ENCODE peak calls at places on chromosome 6, in seven cellular contexts. One of them, this sample, is unnamed.

GRCh38 chr6:170291271-170292110 is 613 bp upstream of the DLL1 start:
- DNase-seq in nephron progenitor cell: peak; percentile 76
- DNase-seq in activated CD8-positive, alpha-beta T cell treated with anti-CD3 and anti-CD28 coated beads for 36 hours: peak; percentile 68
- DNase-seq in mesothelial cell of epicardium: no peak
- DNase-seq in fibroblast of lung: no peak
- DNase-seq in heart left ventricle: peak; percentile 79
- DNase-seq in tibial artery: peak; percentile 63
- DNase-seq in this sample: peak; percentile 69

GRCh38 chr6:21885532-21886089 is 292.1 kb downstream of the SOX4 start:
- DNase-seq in tibial artery: peak; percentile 47
- DNase-seq in activated CD8-positive, alpha-beta T cell treated with anti-CD3 and anti-CD28 coated beads for 36 hours: no peak
- DNase-seq in mesothelial cell of epicardium: no peak
- DNase-seq in heart left ventricle: peak; percentile 67
- DNase-seq in nephron progenitor cell: peak; percentile 59
- DNase-seq in fibroblast of lung: peak; percentile 97
- DNase-seq in this sample: no peak

GRCh38 chr6:11755725-11756124 is 22.9 kb downstream of the ADTRP start:
- DNase-seq in mesothelial cell of epicardium: no peak
- DNase-seq in nephron progenitor cell: no peak
- DNase-seq in tibial artery: no peak
- DNase-seq in heart left ventricle: no peak
- DNase-seq in activated CD8-positive, alpha-beta T cell treated with anti-CD3 and anti-CD28 coated beads for 36 hours: no peak
- DNase-seq in fibroblast of lung: no peak
- DNase-seq in this sample: no peak

GRCh38 chr6:41715779-41716515 is 19.5 kb downstream of the TFEB start:
- DNase-seq in activated CD8-positive, alpha-beta T cell treated with anti-CD3 and anti-CD28 coated beads for 36 hours: peak; percentile 46
- DNase-seq in tibial artery: no peak
- DNase-seq in heart left ventricle: peak; percentile 15
- DNase-seq in nephron progenitor cell: no peak
- DNase-seq in mesothelial cell of epicardium: no peak
- DNase-seq in fibroblast of lung: no peak
- DNase-seq in this sample: no peak

GRCh38 chr6:13445005-13445743 is 42.2 kb downstream of the GFOD1 start:
- DNase-seq in nephron progenitor cell: peak; percentile 38
- DNase-seq in heart left ventricle: peak; percentile 74
- DNase-seq in tibial artery: no peak
- DNase-seq in activated CD8-positive, alpha-beta T cell treated with anti-CD3 and anti-CD28 coated beads for 36 hours: peak; percentile 39
- DNase-seq in mesothelial cell of epicardium: peak; percentile 84
- DNase-seq in fibroblast of lung: peak; percentile 51
- DNase-seq in this sample: no peak

GRCh38 chr6:36701401-36701991 is 3.9 kb downstream of the RAB44 start:
- DNase-seq in fibroblast of lung: no peak
- DNase-seq in mesothelial cell of epicardium: no peak
- DNase-seq in heart left ventricle: no peak
- DNase-seq in nephron progenitor cell: no peak
- DNase-seq in tibial artery: no peak
- DNase-seq in activated CD8-positive, alpha-beta T cell treated with anti-CD3 and anti-CD28 coated beads for 36 hours: no peak
- DNase-seq in this sample: no peak

GRCh38 chr6:65004283-65004682 is 702.7 kb downstream of the EYS start:
- DNase-seq in fibroblast of lung: no peak
- DNase-seq in tibial artery: no peak
- DNase-seq in nephron progenitor cell: no peak
- DNase-seq in activated CD8-positive, alpha-beta T cell treated with anti-CD3 and anti-CD28 coated beads for 36 hours: no peak
- DNase-seq in heart left ventricle: no peak
- DNase-seq in mesothelial cell of epicardium: no peak
- DNase-seq in this sample: no peak

GRCh38 chr6:5333653-5334052 is 72.3 kb downstream of the FARS2 start:
- DNase-seq in mesothelial cell of epicardium: no peak
- DNase-seq in tibial artery: no peak
- DNase-seq in activated CD8-positive, alpha-beta T cell treated with anti-CD3 and anti-CD28 coated beads for 36 hours: no peak
- DNase-seq in heart left ventricle: no peak
- DNase-seq in nephron progenitor cell: no peak
- DNase-seq in fibroblast of lung: peak; percentile 70
- DNase-seq in this sample: no peak

GRCh38 chr6:44966449-44967091 is 361.6 kb upstream of the RUNX2 start:
- DNase-seq in tibial artery: no peak
- DNase-seq in fibroblast of lung: peak; percentile 97
- DNase-seq in nephron progenitor cell: no peak
- DNase-seq in heart left ventricle: no peak
- DNase-seq in mesothelial cell of epicardium: no peak
- DNase-seq in activated CD8-positive, alpha-beta T cell treated with anti-CD3 and anti-CD28 coated beads for 36 hours: no peak
- DNase-seq in this sample: no peak

GRCh38 chr6:71079707-71080106 is 122.8 kb upstream of the B3GAT2 start:
- DNase-seq in heart left ventricle: no peak
- DNase-seq in fibroblast of lung: peak; percentile 62
- DNase-seq in tibial artery: no peak
- DNase-seq in mesothelial cell of epicardium: no peak
- DNase-seq in activated CD8-positive, alpha-beta T cell treated with anti-CD3 and anti-CD28 coated beads for 36 hours: no peak
- DNase-seq in nephron progenitor cell: no peak
- DNase-seq in this sample: no peak

GRCh38 chr6:115947964-115948541 is 112.6 kb downstream of the FRK start:
- DNase-seq in nephron progenitor cell: no peak
- DNase-seq in tibial artery: no peak
- DNase-seq in activated CD8-positive, alpha-beta T cell treated with anti-CD3 and anti-CD28 coated beads for 36 hours: no peak
- DNase-seq in mesothelial cell of epicardium: no peak
- DNase-seq in fibroblast of lung: no peak
- DNase-seq in heart left ventricle: no peak
- DNase-seq in this sample: no peak

GRCh38 chr6:40719671-40720374 is 132.7 kb upstream of the LRFN2 start:
- DNase-seq in activated CD8-positive, alpha-beta T cell treated with anti-CD3 and anti-CD28 coated beads for 36 hours: peak; percentile 7
- DNase-seq in mesothelial cell of epicardium: no peak
- DNase-seq in heart left ventricle: no peak
- DNase-seq in fibroblast of lung: peak; percentile 55
- DNase-seq in tibial artery: peak; percentile 24
- DNase-seq in nephron progenitor cell: no peak
- DNase-seq in this sample: peak; percentile 17

GRCh38 chr6:47073125-47074110 is 31.3 kb upstream of the ADGRF1 start:
- DNase-seq in fibroblast of lung: no peak
- DNase-seq in mesothelial cell of epicardium: no peak
- DNase-seq in heart left ventricle: no peak
- DNase-seq in nephron progenitor cell: no peak
- DNase-seq in activated CD8-positive, alpha-beta T cell treated with anti-CD3 and anti-CD28 coated beads for 36 hours: no peak
- DNase-seq in tibial artery: no peak
- DNase-seq in this sample: no peak
- TF ChIP-seq CTCF in fibroblast of lung: no peak
- TF ChIP-seq CTCF in mesothelial cell of epicardium: peak; percentile 40
- TF ChIP-seq CTCF in heart left ventricle: no peak
- TF ChIP-seq CTCF in nephron progenitor cell: no peak
- TF ChIP-seq CTCF in activated CD8-positive, alpha-beta T cell treated with anti-CD3 and anti-CD28 coated beads for 36 hours: no peak
- TF ChIP-seq CTCF in tibial artery: no peak
- TF ChIP-seq CTCF in this sample: peak; percentile 64

DNA sequence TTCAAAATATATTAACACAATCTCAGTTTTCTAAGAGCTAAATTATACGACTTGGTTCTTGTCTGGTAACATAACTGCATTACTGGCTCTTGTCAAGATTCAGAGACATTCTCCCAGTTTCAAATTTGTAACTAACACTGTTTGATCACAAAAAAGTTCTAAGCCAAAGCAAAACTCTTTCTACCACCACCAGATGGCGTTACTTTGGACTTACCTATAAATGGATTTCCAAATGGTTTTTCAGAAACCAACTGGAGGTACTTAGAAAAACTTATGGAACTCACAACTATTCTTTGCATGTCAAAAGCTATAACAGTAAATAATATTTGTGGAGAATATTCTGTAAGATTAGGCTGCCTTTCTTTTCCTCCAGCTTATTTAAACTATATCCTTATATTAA is 34.2 kb upstream of the GFRAL start:
- DNase-seq in heart left ventricle: no peak
- DNase-seq in nephron progenitor cell: no peak
- DNase-seq in activated CD8-positive, alpha-beta T cell treated with anti-CD3 and anti-CD28 coated beads for 36 hours: no peak
- DNase-seq in tibial artery: no peak
- DNase-seq in fibroblast of lung: no peak
- DNase-seq in mesothelial cell of epicardium: no peak
- DNase-seq in this sample: no peak
- TF ChIP-seq CTCF in heart left ventricle: no peak
- TF ChIP-seq CTCF in nephron progenitor cell: peak; percentile 22
- TF ChIP-seq CTCF in activated CD8-positive, alpha-beta T cell treated with anti-CD3 and anti-CD28 coated beads for 36 hours: no peak
- TF ChIP-seq CTCF in tibial artery: no peak
- TF ChIP-seq CTCF in fibroblast of lung: peak; percentile 22
- TF ChIP-seq CTCF in mesothelial cell of epicardium: no peak
- TF ChIP-seq CTCF in this sample: no peak

GRCh38 chr6:84137051-84137375 is 90.4 kb downstream of the CEP162 start:
- DNase-seq in fibroblast of lung: peak; percentile 43
- DNase-seq in activated CD8-positive, alpha-beta T cell treated with anti-CD3 and anti-CD28 coated beads for 36 hours: no peak
- DNase-seq in heart left ventricle: no peak
- DNase-seq in mesothelial cell of epicardium: no peak
- DNase-seq in tibial artery: no peak
- DNase-seq in nephron progenitor cell: no peak
- DNase-seq in this sample: no peak
- TF ChIP-seq CTCF in fibroblast of lung: no peak
- TF ChIP-seq CTCF in activated CD8-positive, alpha-beta T cell treated with anti-CD3 and anti-CD28 coated beads for 36 hours: no peak
- TF ChIP-seq CTCF in heart left ventricle: no peak
- TF ChIP-seq CTCF in mesothelial cell of epicardium: no peak
- TF ChIP-seq CTCF in tibial artery: no peak
- TF ChIP-seq CTCF in nephron progenitor cell: no peak
- TF ChIP-seq CTCF in this sample: no peak

GRCh38 chr6:31317036-31317435 is 39.9 kb downstream of the HLA-B start:
- DNase-seq in nephron progenitor cell: no peak
- DNase-seq in mesothelial cell of epicardium: no peak
- DNase-seq in fibroblast of lung: no peak
- DNase-seq in heart left ventricle: no peak
- DNase-seq in activated CD8-positive, alpha-beta T cell treated with anti-CD3 and anti-CD28 coated beads for 36 hours: no peak
- DNase-seq in tibial artery: no peak
- DNase-seq in this sample: no peak

GRCh38 chr6:31321005-31321707 is 35.8 kb downstream of the HLA-B start:
- DNase-seq in tibial artery: no peak
- DNase-seq in mesothelial cell of epicardium: no peak
- DNase-seq in nephron progenitor cell: no peak
- DNase-seq in fibroblast of lung: no peak
- DNase-seq in heart left ventricle: no peak
- DNase-seq in activated CD8-positive, alpha-beta T cell treated with anti-CD3 and anti-CD28 coated beads for 36 hours: no peak
- DNase-seq in this sample: no peak

GRCh38 chr6:31321820-31322219 is 35.2 kb downstream of the HLA-B start:
- DNase-seq in nephron progenitor cell: no peak
- DNase-seq in mesothelial cell of epicardium: no peak
- DNase-seq in heart left ventricle: no peak
- DNase-seq in fibroblast of lung: no peak
- DNase-seq in activated CD8-positive, alpha-beta T cell treated with anti-CD3 and anti-CD28 coated beads for 36 hours: no peak
- DNase-seq in tibial artery: no peak
- DNase-seq in this sample: peak; percentile 12
- TF ChIP-seq CTCF in nephron progenitor cell: no peak
- TF ChIP-seq CTCF in mesothelial cell of epicardium: no peak
- TF ChIP-seq CTCF in heart left ventricle: no peak
- TF ChIP-seq CTCF in fibroblast of lung: no peak
- TF ChIP-seq CTCF in activated CD8-positive, alpha-beta T cell treated with anti-CD3 and anti-CD28 coated beads for 36 hours: no peak
- TF ChIP-seq CTCF in tibial artery: no peak
- TF ChIP-seq CTCF in this sample: no peak